ENCODE peak calls at places on chromosomes 1 and 21, in four cellular contexts. F is nephron progenitor cell, N is suprapubic skin, T is osteoblast. S is an unnamed sample.

GRCh38 chr1:53180951-53181350 is 15.7 kb upstream of the CPT2 start:
- DNase-seq in F (no peak), N (no peak), T (no peak), S (no peak)

GRCh38 chr1:106699436-106699835 is 357.0 kb upstream of the PRMT6 start:
- DNase-seq in F (no peak), N (no peak), T (no peak), S (peak; percentile 2)

GRCh38 chr1:48916121-48917069 is 139.7 kb upstream of the BEND5 start:
- DNase-seq in F (peak; percentile 12), N (no peak), T (no peak), S (peak; percentile 62)

GRCh38 chr1:110643886-110644285 is 30.9 kb downstream of the KCNA3 start:
- DNase-seq in F (no peak), N (no peak), T (no peak), S (no peak)

GRCh38 chr1:210117198-210117597 is 115.4 kb upstream of the SERTAD4 start:
- DNase-seq in F (no peak), N (no peak), T (no peak), S (no peak)

GRCh38 chr21:36261459-36261858 is 58.5 kb upstream of the MORC3 start:
- DNase-seq in F (no peak), N (no peak), T (no peak), S (peak; percentile 17)

GRCh38 chr1:243924188-243924587 is 74.1 kb upstream of the AKT3 start:
- DNase-seq in F (no peak), N (no peak), T (no peak), S (peak; percentile 80)

GRCh38 chr1:151511636-151512215 is 539 bp downstream of the CGN start:
- DNase-seq in F (peak; percentile 67), N (peak; percentile 83), T (peak; percentile 74), S (peak; percentile 46)

GRCh38 chr1:247180581-247180980 is 8.8 kb upstream of the ZNF124 start:
- DNase-seq in F (no peak), N (no peak), T (no peak), S (no peak)

GRCh38 chr1:67614511-67614934 is 70.5 kb upstream of the GADD45A start:
- DNase-seq in F (no peak), N (no peak), T (peak; percentile 25), S (peak; percentile 65)

GRCh38 chr21:36096398-36097290 is 26.8 kb downstream of the CBR1 start:
- DNase-seq in F (no peak), N (no peak), T (no peak), S (no peak)

GRCh38 chr21:45351526-45352275 is 53.3 kb upstream of the COL18A1 start:
- DNase-seq in F (no peak), N (no peak), T (no peak), S (no peak)

GRCh38 chr1:205271277-205271676 is 43.5 kb downstream of the TMCC2 start:
- DNase-seq in F (no peak), N (no peak), T (peak; percentile 94), S (no peak)

GRCh38 chr1:208107817-208108608 is 136.2 kb downstream of the PLXNA2 start:
- DNase-seq in F (no peak), N (no peak), T (peak; percentile 86), S (peak; percentile 94)

GRCh38 chr1:30733520-30733919 is 10.1 kb upstream of the MATN1 start:
- DNase-seq in F (no peak), N (no peak), T (peak; percentile 64), S (no peak)

GRCh38 chr1:206575894-206576737 is 36.1 kb downstream of the EIF2D start:
- DNase-seq in F (no peak), N (no peak), T (no peak), S (no peak)

GRCh38 chr1:202501281-202501680 is 152.8 kb downstream of the PPP1R12B start:
- DNase-seq in F (no peak), N (no peak), T (peak; percentile 32), S (peak; percentile 47)
- TF ChIP-seq CTCF in F (peak; percentile 35), N (peak; percentile 35), T (peak; percentile 55), S (peak; percentile 52)

GRCh38 chr1:197016751-197017150 is 39.4 kb downstream of the CFHR5 start:
- DNase-seq in F (no peak), N (no peak), T (no peak), S (no peak)
- TF ChIP-seq CTCF in F (no peak), N (no peak), T (no peak), S (no peak)

GRCh38 chr1:223394242-223394641 is 1.0 kb downstream of the CCDC185 start:
- DNase-seq in F (no peak), N (no peak), T (peak; percentile 36), S (no peak)

GRCh38 chr1:223390618-223391017 is 2.6 kb upstream of the CCDC185 start:
- DNase-seq in F (no peak), N (no peak), T (peak; percentile 45), S (peak; percentile 55)

GRCh38 chr1:223393275-223394214 is at the start of gene CCDC185:
- DNase-seq in F (no peak), N (no peak), T (peak; percentile 81), S (no peak)

DNA sequence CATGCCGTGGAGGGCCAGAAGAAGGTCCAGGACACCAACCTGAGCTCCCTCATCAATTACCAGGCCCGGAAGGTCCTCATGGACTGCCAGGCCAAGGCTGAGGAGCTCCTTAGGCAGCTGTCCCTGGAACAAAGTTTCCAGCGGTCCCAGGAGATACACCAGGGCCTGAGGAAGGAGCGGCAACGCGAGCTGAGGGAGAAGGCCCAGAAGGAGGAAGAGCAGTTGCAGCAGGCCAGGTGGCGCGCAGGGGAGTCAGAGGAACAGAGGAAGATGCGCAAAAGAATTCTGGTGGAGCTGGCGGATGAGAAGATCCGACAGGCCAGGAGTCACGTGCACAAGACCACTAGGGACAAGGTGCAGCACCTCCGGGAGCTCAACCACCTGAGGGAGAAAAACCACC is 1.5 kb downstream of the CCDC185 start:
- DNase-seq in F (no peak), N (no peak), T (no peak), S (no peak)
- TF ChIP-seq CTCF in F (no peak), N (no peak), T (no peak), S (no peak)

GRCh38 chr1:90434460-90434859 is 282.6 kb downstream of the BARHL2 start:
- DNase-seq in F (no peak), N (no peak), T (no peak), S (peak; percentile 5)
- TF ChIP-seq CTCF in F (peak; percentile 30), N (no peak), T (peak; percentile 5), S (peak; percentile 25)

GRCh38 chr1:12078938-12079861 is 16.1 kb downstream of the TNFRSF8 start:
- DNase-seq in F (peak; percentile 71), N (no peak), T (peak; percentile 78), S (peak; percentile 32)
- TF ChIP-seq CTCF in F (peak; percentile 71), N (no peak), T (peak; percentile 72), S (peak; percentile 49)